ENCODE peak calls at places on chromosome 1, in five cellular contexts. Y, R, Q, S and H are unnamed samples. For H3K36me3, the result is how much of the 10 kb centered on the place peaks cover.

GRCh38 chr1:171841931-171842723 is 829 bp downstream of the DNM3 start:
- DNase-seq in Q (no peak), S (no peak), R (no peak), Y (peak), H (no peak)

GRCh38 chr1:233613252-233614172 is at the start of gene KCNK1:
- DNase-seq in R (no peak), S (no peak), Y (peak), Q (peak), H (peak)

GRCh38 chr1:241703001-241703400 is 50.9 kb downstream of the WDR64 start:
- DNase-seq in Y (no peak), S (no peak), Q (no peak), R (no peak), H (no peak)

GRCh38 chr1:50047916-50048694 is 24.4 kb upstream of the AGBL4 start:
- DNase-seq in Y (peak), R (no peak), Q (no peak), S (no peak), H (no peak)

GRCh38 chr1:45009956-45010854 is 919 bp downstream of the HECTD3 start:
- DNase-seq in S (no peak), Y (no peak), Q (peak), R (no peak), H (no peak)

GRCh38 chr1:28835237-28835650 is 23.3 kb downstream of the OPRD1 start:
- DNase-seq in Y (no peak), Q (no peak), S (no peak), R (no peak), H (no peak)

GRCh38 chr1:55402676-55403464 is 187.7 kb upstream of the USP24 start:
- DNase-seq in Q (no peak), S (no peak), Y (no peak), R (no peak), H (no peak)

GRCh38 chr1:59701376-59701775 is 113.4 kb upstream of the HOOK1 start:
- DNase-seq in R (no peak), Y (no peak), Q (no peak), S (no peak), H (no peak)

GRCh38 chr1:113429461-113430153 is 39.3 kb downstream of the MAGI3 start:
- DNase-seq in S (no peak), Y (no peak), Q (no peak), R (no peak), H (no peak)

GRCh38 chr1:176745945-176746344 is 283.0 kb downstream of the PAPPA2 start:
- DNase-seq in R (no peak), Q (no peak), S (no peak), Y (no peak), H (no peak)

GRCh38 chr1:30879940-30880339 is 28.6 kb downstream of the SDC3 start:
- DNase-seq in Q (no peak), S (no peak), Y (no peak), R (no peak), H (no peak)

GRCh38 chr1:111203681-111204210 is 3.3 kb upstream of the DENND2D start:
- DNase-seq in S (peak), Y (peak), Q (peak), R (peak), H (peak)

GRCh38 chr1:222286039-222286438 is 261.9 kb downstream of the HHIPL2 start:
- DNase-seq in S (no peak), R (no peak), Y (no peak), Q (no peak), H (no peak)

GRCh38 chr1:181136738-181137122 is 48.2 kb downstream of the IER5 start:
- DNase-seq in R (no peak), S (no peak), Y (no peak), Q (no peak), H (no peak)

GRCh38 chr1:29121951-29122661 is 1.6 kb downstream of the TMEM200B start:
- DNase-seq in S (no peak), R (no peak), Y (peak), Q (peak), H (peak)

GRCh38 chr1:11729155-11729497 is 6.8 kb upstream of the AGTRAP start:
- DNase-seq in R (no peak), Q (no peak), Y (no peak), S (no peak), H (no peak)

GRCh38 chr1:7284839-7285435 is 486.2 kb upstream of the VAMP3 start:
- DNase-seq in Q (no peak), R (no peak), Y (no peak), S (no peak), H (no peak)

GRCh38 chr1:21175670-21176581 is 771 bp downstream of the EIF4G3 start:
- DNase-seq in S (no peak), Y (peak), Q (peak), R (peak), H (peak)

DNA sequence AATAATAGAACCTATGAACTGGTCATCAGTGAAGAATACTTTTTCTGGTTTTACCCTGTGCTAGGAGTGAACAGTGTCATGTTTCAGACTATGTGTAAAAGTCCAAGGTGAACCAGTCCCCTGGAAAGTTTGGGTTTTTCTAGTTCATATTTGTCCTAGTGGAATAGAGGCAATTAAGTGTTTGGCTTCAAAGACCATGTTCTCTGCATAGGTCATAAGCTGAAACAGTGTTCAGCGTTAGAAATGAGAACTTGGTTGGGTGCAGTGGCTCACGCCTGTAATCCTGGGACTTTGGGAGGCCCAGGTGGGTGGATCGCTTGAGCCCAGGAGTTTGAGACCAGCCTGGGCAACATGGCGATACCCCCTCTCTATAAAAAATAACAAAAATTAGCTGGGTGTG is 77.5 kb downstream of the UCK2 start:
- DNase-seq in Y (no peak), S (no peak), Q (no peak), R (no peak), H (no peak)
- H3K36me3 ChIP-seq in Y (half or more), S (under half), Q (under half), R (under half), H (under half)

GRCh38 chr1:51165540-51165939 is 63.5 kb downstream of the C1orf185 start:
- DNase-seq in Q (no peak), S (no peak), R (no peak), Y (no peak), H (no peak)

GRCh38 chr1:51170342-51170741 is 65.7 kb upstream of the RNF11 start:
- DNase-seq in Y (no peak), R (no peak), S (no peak), Q (no peak), H (no peak)

GRCh38 chr1:51168946-51169345 is 66.9 kb downstream of the C1orf185 start:
- DNase-seq in Y (no peak), Q (no peak), R (no peak), S (no peak), H (no peak)

DNA sequence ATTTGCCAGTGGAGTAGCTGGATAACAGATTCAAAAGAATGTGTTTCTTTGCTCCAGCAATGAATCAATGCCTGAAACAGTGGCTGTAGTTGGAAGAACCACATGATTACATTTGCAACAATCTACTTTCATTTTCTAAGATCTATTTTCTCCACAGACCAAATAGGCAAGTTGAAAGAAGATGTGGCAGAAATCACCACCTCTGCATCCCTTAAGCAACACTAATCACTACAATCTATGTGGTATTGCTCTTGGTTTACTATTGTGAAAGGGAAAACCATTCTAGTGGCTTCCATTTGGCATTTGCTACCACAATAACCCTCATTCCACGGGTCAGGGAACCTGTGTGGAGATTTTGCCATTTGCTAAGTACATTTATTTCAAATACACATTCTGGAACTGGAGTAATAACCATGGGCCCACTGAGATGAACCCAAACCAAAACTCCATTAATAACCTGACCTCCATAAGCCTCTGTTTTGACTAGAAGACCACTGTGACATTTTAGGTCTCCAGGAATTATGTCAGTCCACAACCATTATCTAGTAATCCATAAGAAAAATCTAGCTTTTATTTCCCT is 66.3 kb downstream of the C1orf185 start:
- DNase-seq in Y (no peak), R (no peak), S (no peak), Q (no peak), H (no peak)
- TF ChIP-seq EP300 in Y (no peak), R (no peak), S (no peak), Q (no peak), H (no peak)

DNA sequence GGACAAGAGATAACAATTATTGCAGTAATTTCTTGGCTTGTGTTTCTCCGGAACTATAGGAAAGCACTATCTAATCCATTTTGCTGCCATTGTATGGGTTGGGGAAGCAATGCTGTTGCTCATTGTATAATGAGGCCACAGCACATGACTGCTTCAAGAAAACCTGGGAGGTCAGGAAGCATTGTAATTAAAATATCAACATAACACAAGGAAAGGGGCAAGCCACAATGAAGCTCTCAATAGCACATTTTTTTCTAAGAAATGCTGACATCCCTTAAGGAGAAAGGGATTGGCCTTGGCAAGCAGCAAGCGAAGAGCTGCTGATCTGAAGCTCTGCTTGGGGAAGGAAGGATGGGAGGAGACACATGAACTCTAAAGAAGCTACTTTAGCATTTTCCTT is 44.0 kb downstream of the PLPP3 start:
- DNase-seq in Q (no peak), Y (no peak), R (no peak), S (no peak), H (no peak)
- H3K36me3 ChIP-seq in Q (under half), Y (under half), R (under half), S (under half), H (under half)

GRCh38 chr1:89611721-89612120 is 21.2 kb upstream of the LRRC8C start:
- DNase-seq in R (no peak), Q (no peak), S (peak), Y (no peak), H (no peak)

GRCh38 chr1:89609339-89609725 is 23.6 kb upstream of the LRRC8C start:
- DNase-seq in Q (no peak), S (no peak), R (no peak), Y (no peak), H (no peak)

GRCh38 chr1:89608627-89609338 is 24.1 kb upstream of the LRRC8C start:
- DNase-seq in Y (no peak), Q (peak), S (no peak), R (no peak), H (no peak)

GRCh38 chr1:89609781-89610456 is 23.0 kb upstream of the LRRC8C start:
- DNase-seq in Q (no peak), R (no peak), S (no peak), Y (no peak), H (no peak)

DNA sequence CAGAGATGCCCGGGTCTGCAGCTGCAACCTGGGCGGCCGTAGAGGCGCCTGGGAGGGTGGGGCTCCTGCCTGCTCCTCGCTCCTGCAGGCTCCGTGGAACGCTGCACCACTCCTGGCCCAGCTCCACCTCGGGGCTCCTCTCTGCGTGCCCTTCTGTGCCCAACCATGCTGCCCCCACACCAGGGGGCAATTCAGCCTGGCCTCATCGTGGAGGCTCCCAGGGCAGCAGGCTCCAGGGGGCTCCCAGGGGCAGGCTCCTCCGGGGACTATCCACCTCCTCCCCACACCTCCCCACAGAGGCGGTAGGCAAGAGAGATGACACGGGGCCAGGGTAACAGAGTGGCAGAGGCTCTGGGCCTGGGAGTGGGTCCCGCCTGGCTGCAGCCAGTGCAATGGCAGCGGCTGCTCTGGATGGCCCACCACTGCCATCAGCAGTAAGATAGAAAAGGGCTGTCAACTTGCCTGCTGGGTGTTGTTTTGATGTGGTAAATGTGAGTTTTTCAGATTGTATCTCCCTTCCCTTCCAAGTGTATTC is 22.4 kb upstream of the LRRC8C start:
- DNase-seq in Q (no peak), S (no peak), Y (no peak), R (no peak), H (no peak)
- TF ChIP-seq EP300 in Q (no peak), S (no peak), Y (no peak), R (no peak), H (no peak)

GRCh38 chr1:236541710-236542109 is 17.9 kb downstream of the LGALS8 start:
- DNase-seq in R (no peak), Y (no peak), S (no peak), Q (no peak), H (no peak)
- H3K36me3 ChIP-seq in R (half or more), Y (half or more), S (under half), Q (half or more), H (under half)

GRCh38 chr1:246213036-246213435 is 294.0 kb downstream of the SMYD3 start:
- DNase-seq in S (no peak), R (no peak), Q (no peak), Y (no peak), H (no peak)

GRCh38 chr1:246208120-246208519 is 299.0 kb downstream of the SMYD3 start:
- DNase-seq in R (no peak), Y (no peak), Q (no peak), S (no peak), H (no peak)

GRCh38 chr1:246213502-246213901 is 293.6 kb downstream of the SMYD3 start:
- DNase-seq in Q (no peak), S (no peak), Y (no peak), R (no peak), H (no peak)

GRCh38 chr1:246212013-246212412 is 295.1 kb downstream of the SMYD3 start:
- DNase-seq in R (no peak), Y (no peak), S (no peak), Q (no peak), H (no peak)

GRCh38 chr1:246210751-246211150 is 296.3 kb downstream of the SMYD3 start:
- DNase-seq in R (no peak), Q (no peak), Y (no peak), S (no peak), H (no peak)
- TF ChIP-seq EP300 in R (no peak), Q (no peak), Y (no peak), S (no peak), H (no peak)

DNA sequence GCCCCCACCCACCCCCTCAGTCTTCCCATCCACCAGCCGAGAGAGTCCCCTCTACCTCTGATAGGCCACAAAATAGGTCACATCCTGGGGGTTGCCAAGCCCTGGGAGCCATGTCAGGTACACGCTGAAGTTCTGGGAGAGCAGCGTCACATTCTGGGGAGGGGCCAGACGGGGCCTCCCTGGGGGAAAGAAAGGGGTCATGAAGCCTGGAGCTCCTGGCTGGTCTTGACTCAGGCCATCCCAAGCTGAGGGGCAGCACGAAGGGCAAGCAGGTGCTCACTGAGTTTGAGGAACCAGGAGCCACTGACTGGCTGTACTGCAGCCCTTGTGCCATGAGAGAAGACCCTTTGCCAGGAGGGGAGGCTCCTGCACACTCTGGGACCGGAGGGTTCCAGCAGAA is 6.4 kb downstream of the IFNLR1 start:
- DNase-seq in Q (no peak), Y (no peak), R (no peak), S (no peak), H (no peak)
- H3K36me3 ChIP-seq in Q (under half), Y (under half), R (under half), S (under half), H (under half)

DNA sequence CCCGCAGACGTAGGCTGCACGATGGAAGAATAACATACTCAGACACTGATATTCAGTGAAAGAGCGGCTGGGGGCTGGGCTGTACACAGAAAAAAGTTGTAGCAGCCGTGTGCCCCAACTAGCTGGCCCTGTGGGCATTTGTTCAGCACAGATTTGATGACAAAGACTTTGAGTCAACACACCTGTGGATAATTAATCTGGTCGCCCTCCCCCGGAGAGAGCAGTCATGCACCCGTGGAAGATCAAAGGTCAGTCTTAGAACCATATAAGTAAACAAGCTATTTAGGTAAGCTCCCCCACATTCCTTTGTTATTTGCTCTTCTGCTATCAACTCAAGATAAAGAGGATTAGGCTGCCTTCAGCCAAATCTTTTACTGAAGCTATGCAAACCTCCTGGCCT is 148.4 kb upstream of the HMCN1 start:
- DNase-seq in Y (no peak), R (no peak), Q (no peak), S (no peak), H (no peak)
- TF ChIP-seq EP300 in Y (no peak), R (no peak), Q (no peak), S (no peak), H (no peak)

DNA sequence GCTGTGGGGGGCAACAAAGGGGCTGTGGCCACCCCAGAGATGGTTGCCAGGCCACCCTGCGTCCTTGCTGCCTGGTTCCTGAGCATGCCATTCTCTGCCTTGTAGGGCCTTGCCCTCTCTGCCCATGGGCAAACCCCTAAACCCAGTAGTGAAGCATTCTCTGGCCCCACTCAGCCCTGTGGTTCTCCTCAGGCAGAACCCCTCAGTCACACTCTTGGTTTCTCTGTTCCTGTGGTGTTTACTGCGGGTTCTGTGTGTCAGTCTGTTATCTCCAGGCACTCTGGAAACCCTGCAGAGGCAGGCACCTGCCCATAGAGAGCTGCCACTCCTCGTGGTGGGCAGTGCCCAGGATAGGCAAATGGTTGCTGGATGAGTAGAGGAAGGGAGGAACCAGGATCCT is 41.1 kb upstream of the IL19 start:
- DNase-seq in S (no peak), R (no peak), Y (no peak), Q (no peak), H (no peak)
- H3K36me3 ChIP-seq in S (under half), R (half or more), Y (half or more), Q (under half), H (under half)